ENCODE peak calls at places on chromosomes 1 and 21, in six cellular contexts. Y is type B pancreatic cell, U is HL-60, H is T-helper 1 cell, Q is C1 segment of cervical spinal cord, O is NCI-H1694. X is an unnamed sample.

GRCh38 chr1:54347261-54347954 is 58.8 kb downstream of the SSBP3 start:
- DNase-seq in Q (no peak), Y (no peak), O (no peak), H (no peak), U (no peak), X (no peak)

GRCh38 chr1:87212431-87213125 is 116.1 kb upstream of the LMO4 start:
- DNase-seq in Y (no peak), Q (no peak), H (no peak), O (no peak), U (no peak), X (no peak)

GRCh38 chr1:53073899-53074311 is 11.9 kb downstream of the PODN start:
- DNase-seq in O (peak), U (no peak), Y (peak), Q (no peak), H (no peak), X (no peak)

GRCh38 chr21:27168084-27168483 is 201.2 kb upstream of the ADAMTS5 start:
- DNase-seq in Q (no peak), H (no peak), O (no peak), Y (no peak), U (no peak), X (no peak)

GRCh38 chr1:16293568-16293967 is 56.6 kb upstream of the CPLANE2 start:
- DNase-seq in Q (no peak), O (no peak), H (no peak), Y (no peak), U (no peak), X (no peak)

GRCh38 chr1:56953386-56953785 is 12.4 kb downstream of the C8B start:
- DNase-seq in H (no peak), O (no peak), Y (no peak), Q (no peak), U (no peak), X (no peak)

GRCh38 chr1:214425101-214425500 is 126.3 kb downstream of the PTPN14 start:
- DNase-seq in O (no peak), U (no peak), H (no peak), Q (no peak), Y (no peak), X (no peak)

GRCh38 chr1:203682401-203683383 is 56.1 kb downstream of the ATP2B4 start:
- DNase-seq in H (peak), O (no peak), U (no peak), Q (no peak), Y (no peak), X (peak)

GRCh38 chr21:37195078-37195477 is 72.1 kb downstream of the VPS26C start:
- DNase-seq in Q (no peak), O (no peak), Y (no peak), U (no peak), H (no peak), X (no peak)

GRCh38 chr1:4837752-4838151 is 183.3 kb downstream of the AJAP1 start:
- DNase-seq in O (no peak), Y (no peak), U (no peak), H (no peak), Q (no peak), X (no peak)

GRCh38 chr1:218760601-218761570 is 412.8 kb upstream of the LYPLAL1 start:
- DNase-seq in Q (no peak), Y (no peak), U (no peak), H (no peak), O (no peak), X (no peak)

GRCh38 chr1:182629674-182630073 is 25.5 kb upstream of the RGS16 start:
- DNase-seq in U (peak), Y (no peak), Q (no peak), H (peak), O (no peak), X (peak)

GRCh38 chr1:34361781-34362357 is 185.2 kb downstream of the C1orf94 start:
- DNase-seq in H (no peak), U (no peak), O (no peak), Q (no peak), Y (no peak), X (no peak)

GRCh38 chr1:46806196-46807020 is 7.6 kb downstream of the CYP4B1 start:
- DNase-seq in O (no peak), Y (no peak), Q (no peak), H (no peak), U (no peak), X (no peak)

GRCh38 chr1:245180496-245180895 is 25.7 kb downstream of the KIF26B start:
- DNase-seq in U (no peak), O (no peak), H (no peak), Q (no peak), Y (no peak), X (peak)

GRCh38 chr1:200774311-200774710 is 35.6 kb downstream of the CAMSAP2 start:
- DNase-seq in Q (no peak), O (no peak), U (no peak), H (no peak), Y (no peak), X (no peak)

GRCh38 chr1:171625225-171625624 is 3.2 kb downstream of the MYOCOS start:
- DNase-seq in O (no peak), Q (no peak), H (no peak), Y (no peak), U (no peak), X (no peak)